ENCODE peak calls at places on chromosome 20, in six cellular contexts. Y, U, W, H, L and D are unnamed samples.

GRCh38 chr20:3000852-3001523 is 42.4 kb upstream of the GNRH2 start:
- DNase-seq in H (no peak), L (no peak), Y (no peak), U (peak), W (no peak), D (no peak)

GRCh38 chr20:16701296-16701695 is 28.5 kb upstream of the SNRPB2 start:
- DNase-seq in L (no peak), H (no peak), Y (no peak), U (peak), W (no peak), D (no peak)

GRCh38 chr20:37395411-37395800 is 49.5 kb downstream of the SRC start:
- DNase-seq in W (peak), L (peak), U (no peak), H (no peak), Y (no peak), D (no peak)

GRCh38 chr20:61756966-61757677 is 308.6 kb downstream of the TAF4 start:
- DNase-seq in U (no peak), W (no peak), H (no peak), Y (no peak), L (no peak), D (no peak)

GRCh38 chr20:61249626-61250025 is 2.4 kb upstream of the CDH4 start:
- DNase-seq in H (no peak), L (no peak), U (no peak), W (no peak), Y (no peak), D (no peak)

GRCh38 chr20:58071500-58071804 is 157.0 kb downstream of the ANKRD60 start:
- DNase-seq in U (no peak), Y (peak), H (no peak), W (no peak), L (no peak), D (no peak)

GRCh38 chr20:35226775-35227681 is 538 bp downstream of the MMP24 start:
- DNase-seq in H (no peak), L (no peak), U (peak), W (peak), Y (peak), D (peak)

GRCh38 chr20:20665200-20665599 is 47.2 kb downstream of the RALGAPA2 start:
- DNase-seq in Y (no peak), H (no peak), W (no peak), U (no peak), L (no peak), D (no peak)

GRCh38 chr20:19943021-19943659 is 74.0 kb upstream of the NAA20 start:
- DNase-seq in H (no peak), Y (no peak), W (no peak), U (no peak), L (no peak), D (no peak)

GRCh38 chr20:14264869-14265268 is 72.5 kb downstream of the FLRT3 start:
- DNase-seq in W (no peak), L (no peak), U (peak), Y (no peak), H (no peak), D (no peak)
- TF ChIP-seq CTCF in W (peak), L (no peak), U (peak), Y (peak), H (no peak), D (peak)

GRCh38 chr20:56631318-56631989 is 2.3 kb downstream of the TFAP2C start:
- DNase-seq in U (peak), W (no peak), L (no peak), H (no peak), Y (no peak), D (no peak)

GRCh38 chr20:56629464-56630085 is 469 bp downstream of the TFAP2C start:
- DNase-seq in L (no peak), H (no peak), W (no peak), U (no peak), Y (no peak), D (no peak)

GRCh38 chr20:56631990-56632327 is 2.9 kb downstream of the TFAP2C start:
- DNase-seq in H (no peak), U (peak), W (no peak), L (no peak), Y (no peak), D (no peak)

GRCh38 chr20:56630086-56630493 is 984 bp downstream of the TFAP2C start:
- DNase-seq in H (no peak), Y (peak), W (no peak), U (peak), L (peak), D (peak)

DNA sequence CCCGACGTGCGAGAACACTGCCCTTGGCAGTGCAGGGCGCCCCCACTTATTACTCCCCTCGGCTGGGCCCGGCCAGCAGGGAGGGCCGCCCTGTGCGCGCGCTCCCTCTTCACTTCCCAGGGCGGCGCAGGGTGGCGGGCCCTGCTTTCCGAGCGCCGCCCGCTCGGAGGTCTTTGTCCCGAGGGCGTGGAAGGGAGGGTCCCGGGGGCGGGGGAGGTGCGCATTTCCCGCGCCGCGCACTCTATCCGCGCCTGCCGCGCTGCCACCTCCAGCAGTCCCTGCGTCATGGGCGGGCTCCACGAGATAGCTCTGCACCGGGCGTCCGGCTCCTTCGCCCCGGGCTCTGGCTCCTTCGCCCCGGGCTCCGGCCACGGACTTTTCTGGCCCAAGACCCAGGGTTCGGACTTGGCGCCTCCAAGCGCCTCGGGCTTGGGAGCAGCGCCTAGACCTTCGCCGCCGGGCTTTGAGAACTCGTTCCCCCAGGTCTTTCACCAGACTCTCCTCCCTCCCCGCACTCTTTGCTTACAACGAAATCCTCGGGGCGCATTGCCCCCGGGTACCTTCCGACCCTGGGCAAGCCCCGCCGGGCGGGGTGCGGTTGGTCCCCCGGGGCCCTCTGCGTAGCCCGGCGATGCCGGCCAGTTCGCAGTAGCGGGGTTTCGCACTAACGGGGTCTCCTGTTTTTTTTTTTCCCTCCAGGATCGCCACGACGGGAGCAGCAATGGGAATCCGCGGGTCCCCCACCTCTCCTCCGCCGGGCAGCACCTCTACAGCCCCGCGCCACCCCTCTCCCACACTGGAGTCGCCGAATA is 1.6 kb downstream of the TFAP2C start:
- DNase-seq in H (no peak), W (no peak), Y (peak), L (peak), U (no peak), D (peak)
- TF ChIP-seq CTCF in H (no peak), W (no peak), Y (no peak), L (no peak), U (no peak), D (peak)

DNA sequence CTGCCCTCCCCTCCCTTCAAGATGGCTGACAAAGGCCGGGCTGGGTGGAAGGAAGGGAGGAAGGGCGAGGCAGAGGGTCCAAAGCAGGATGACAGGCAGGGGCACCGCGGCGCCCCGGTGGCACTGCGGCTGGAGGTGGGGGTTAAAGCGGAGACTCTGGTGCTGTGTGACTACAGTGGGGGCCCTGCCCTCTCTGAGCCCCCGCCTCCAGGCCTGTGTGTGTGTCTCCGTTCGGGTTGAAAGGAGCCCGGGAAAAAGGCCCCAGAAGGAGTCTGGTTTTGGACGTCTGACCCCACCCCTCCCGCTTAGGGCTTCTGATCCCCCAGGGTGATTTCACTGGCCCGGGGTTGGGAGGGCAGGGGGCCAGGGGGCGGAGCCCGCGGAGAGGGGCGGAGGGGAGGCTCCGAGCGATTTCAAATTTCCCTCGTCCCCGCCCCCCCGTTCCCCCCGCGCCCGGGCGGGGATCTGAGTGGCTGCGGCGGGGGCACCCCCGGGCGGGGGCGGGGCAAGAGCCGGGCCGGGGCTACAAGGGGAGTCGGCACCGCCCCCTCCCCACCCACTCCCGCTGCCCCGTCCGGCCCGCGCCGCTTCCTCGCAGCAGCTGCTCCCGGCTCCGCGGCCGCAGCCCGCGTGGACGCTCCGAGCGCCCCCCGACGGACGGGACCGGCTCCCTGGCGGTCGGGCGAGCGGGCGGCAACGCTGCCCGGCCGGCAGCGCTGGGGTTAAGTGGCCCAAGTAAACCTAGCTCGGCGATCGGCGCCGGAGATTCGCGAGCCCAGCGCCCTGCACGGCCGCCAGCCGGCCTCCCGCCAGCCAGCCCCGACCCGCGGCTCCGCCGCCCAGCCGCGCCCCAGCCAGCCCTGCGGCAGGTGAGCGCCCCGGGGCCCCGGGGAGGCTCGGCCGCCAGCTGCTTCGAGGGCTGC is at the start of gene DNMT3B:
- DNase-seq in H (no peak), L (peak), U (peak), Y (peak), W (peak), D (peak)
- TF ChIP-seq CTCF in H (peak), L (no peak), U (peak), Y (no peak), W (peak), D (peak)

GRCh38 chr20:38833154-38833856 is 27.8 kb downstream of the PPP1R16B start:
- DNase-seq in U (no peak), Y (no peak), W (no peak), H (no peak), L (no peak), D (no peak)

GRCh38 chr20:38834868-38835267 is 29.4 kb downstream of the PPP1R16B start:
- DNase-seq in L (no peak), U (no peak), H (no peak), W (no peak), Y (no peak), D (no peak)

GRCh38 chr20:38831995-38832620 is 26.6 kb downstream of the PPP1R16B start:
- DNase-seq in L (no peak), Y (no peak), W (no peak), H (no peak), U (no peak), D (no peak)

GRCh38 chr20:38835792-38836191 is 30.3 kb downstream of the PPP1R16B start:
- DNase-seq in Y (no peak), H (no peak), L (no peak), W (no peak), U (no peak), D (no peak)

DNA sequence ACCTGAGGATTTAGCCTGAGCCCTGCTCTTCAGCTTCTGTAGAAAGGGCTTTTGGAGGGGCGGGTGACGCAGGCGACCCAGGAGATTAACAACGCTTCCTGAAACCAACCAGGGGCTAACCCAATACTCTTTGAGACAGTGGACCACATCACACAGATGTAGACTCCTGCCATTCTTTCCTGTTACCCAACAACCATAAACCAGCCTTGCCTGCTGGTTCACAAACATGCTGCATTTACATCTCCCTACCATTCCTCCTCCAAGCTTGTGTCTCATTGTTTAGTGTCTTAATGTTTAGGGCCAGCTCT is 28.3 kb downstream of the PPP1R16B start:
- DNase-seq in Y (no peak), L (no peak), W (no peak), H (no peak), U (no peak), D (no peak)
- TF ChIP-seq CTCF in Y (no peak), L (no peak), W (no peak), H (no peak), U (no peak), D (no peak)

DNA sequence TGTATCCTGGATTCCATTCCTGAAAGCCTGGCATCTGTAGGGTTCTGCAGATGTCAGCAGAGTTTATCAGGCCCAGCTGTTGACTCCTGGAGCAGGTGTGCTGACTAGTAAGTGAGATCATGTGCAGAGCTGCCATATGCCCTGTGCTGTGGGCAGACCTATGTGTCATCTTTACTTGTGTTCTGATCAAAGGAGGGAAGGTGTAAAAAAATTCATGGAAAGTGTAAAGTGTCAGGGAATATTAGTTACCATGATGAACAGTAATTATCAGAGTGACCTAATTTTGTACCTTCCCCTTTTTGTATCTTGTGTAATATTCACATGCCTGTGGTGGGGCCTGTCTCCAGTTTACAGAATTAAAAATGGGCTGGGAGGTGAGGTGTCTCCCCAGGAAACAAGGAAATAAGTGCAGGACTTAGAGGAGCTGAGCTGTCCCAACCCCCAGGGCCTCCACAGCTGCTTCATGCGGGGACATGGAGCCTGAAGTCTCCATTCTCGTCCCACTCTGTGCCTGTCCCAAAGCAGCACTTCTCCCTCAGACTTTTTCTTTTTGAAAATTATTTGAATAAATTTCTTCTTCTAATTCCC is 148.2 kb upstream of the GGTLC1 start:
- DNase-seq in L (no peak), W (no peak), U (no peak), H (no peak), Y (no peak), D (no peak)
- TF ChIP-seq CTCF in L (no peak), W (no peak), U (no peak), H (no peak), Y (no peak), D (no peak)

GRCh38 chr20:62979310-62979709 is 26.8 kb downstream of the SLC17A9 start:
- DNase-seq in H (no peak), U (no peak), L (no peak), W (no peak), Y (no peak), D (no peak)
- TF ChIP-seq CTCF in H (no peak), U (no peak), L (no peak), W (no peak), Y (no peak), D (no peak)

GRCh38 chr20:44571367-44571766 is 11.0 kb upstream of the PKIG start:
- DNase-seq in Y (no peak), W (no peak), H (no peak), U (no peak), L (no peak), D (no peak)
- TF ChIP-seq CTCF in Y (no peak), W (no peak), H (no peak), U (no peak), L (no peak), D (no peak)

GRCh38 chr20:48933017-48933766 is 11.7 kb downstream of the ARFGEF2 start:
- DNase-seq in W (no peak), H (no peak), Y (peak), U (no peak), L (peak), D (no peak)
- TF ChIP-seq CTCF in W (no peak), H (no peak), Y (no peak), U (no peak), L (no peak), D (peak)

GRCh38 chr20:46062151-46062550 is 27.6 kb downstream of the NCOA5 start:
- DNase-seq in Y (no peak), L (no peak), W (no peak), H (no peak), U (no peak), D (no peak)

GRCh38 chr20:46058656-46059281 is 29.8 kb downstream of the SLC12A5 start:
- DNase-seq in W (no peak), Y (no peak), H (no peak), L (no peak), U (no peak), D (peak)

GRCh38 chr20:46062621-46063020 is 27.1 kb downstream of the NCOA5 start:
- DNase-seq in H (no peak), L (no peak), Y (no peak), W (no peak), U (no peak), D (no peak)

GRCh38 chr20:46060975-46061374 is 28.8 kb downstream of the NCOA5 start:
- DNase-seq in L (no peak), Y (no peak), W (no peak), H (no peak), U (no peak), D (no peak)

DNA sequence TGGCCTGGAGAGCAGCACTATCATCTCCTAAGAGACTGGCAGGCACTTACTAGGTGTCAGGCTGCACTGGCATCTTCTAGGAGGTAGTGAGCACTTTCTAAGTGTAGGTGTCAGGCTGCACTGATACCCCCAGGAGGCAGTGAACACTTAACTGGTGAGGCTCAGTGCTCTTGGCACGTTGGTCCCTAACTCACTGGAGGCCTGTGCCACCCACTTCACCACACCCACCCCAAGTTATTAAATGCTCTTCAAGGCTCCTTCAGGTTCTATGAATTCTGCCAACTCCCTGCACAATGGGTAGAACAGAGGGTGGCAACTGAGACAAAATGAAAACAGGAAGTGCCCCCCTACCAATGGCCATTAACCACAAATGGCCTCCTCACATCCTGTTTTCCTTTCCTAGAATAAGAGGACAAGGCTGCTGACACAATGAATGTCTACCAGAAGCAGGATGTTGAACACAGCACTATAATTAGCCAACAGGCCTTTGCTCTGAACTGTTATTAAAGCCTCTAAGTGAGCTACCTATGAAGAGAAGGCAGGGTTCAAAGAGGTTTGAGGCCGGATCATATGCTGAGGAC is 29.4 kb downstream of the NCOA5 start:
- DNase-seq in Y (no peak), H (no peak), W (no peak), L (no peak), U (no peak), D (no peak)
- TF ChIP-seq CTCF in Y (no peak), H (no peak), W (no peak), L (no peak), U (no peak), D (no peak)

DNA sequence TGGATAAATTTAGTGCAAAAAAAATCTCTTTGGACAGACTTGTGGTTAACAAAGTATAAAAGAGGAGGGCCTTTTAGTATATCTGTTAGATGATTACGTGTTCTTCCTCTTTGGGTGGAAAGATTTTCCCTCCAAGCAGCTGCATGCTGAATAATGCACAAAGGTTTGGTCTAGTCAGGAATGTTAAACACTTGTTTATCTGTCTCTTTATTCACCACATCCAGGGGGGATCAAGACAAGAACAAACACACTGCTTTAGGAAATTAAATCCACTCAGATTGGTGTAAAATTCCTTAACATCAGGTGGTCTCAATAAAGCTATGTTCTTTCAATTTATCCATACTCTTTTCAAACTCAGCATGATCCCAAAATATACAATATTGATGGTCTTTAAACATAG is 261.0 kb upstream of the CHD6 start:
- DNase-seq in U (no peak), L (no peak), Y (no peak), W (no peak), H (no peak), D (no peak)
- TF ChIP-seq CTCF in U (no peak), L (no peak), Y (no peak), W (no peak), H (no peak), D (no peak)